ENCODE peak calls at places on chromosomes 11 and 22, in eight cellular contexts. One of them, this sample, is unnamed.

GRCh38 chr22:44037519-44038370 is 13.6 kb downstream of the PARVB start:
- DNase-seq in mesenteric fat pad: no peak
- DNase-seq in AG20443: peak
- DNase-seq in NCI-H460: peak
- DNase-seq in iPS DF 6.9: no peak
- DNase-seq in stimulated activated CD4-positive, alpha-beta T cell treated with anti-CD3 and anti-CD28 coated beads, Interleukin-2, amount 100 ng/mL, for 48 hours: no peak
- DNase-seq in A549: peak
- DNase-seq in CD4-positive, alpha-beta memory T cell: no peak
- DNase-seq in this sample: peak

GRCh38 chr22:23177197-23177596 is 3.1 kb upstream of the BCR start:
- DNase-seq in mesenteric fat pad: no peak
- DNase-seq in AG20443: no peak
- DNase-seq in NCI-H460: no peak
- DNase-seq in iPS DF 6.9: no peak
- DNase-seq in stimulated activated CD4-positive, alpha-beta T cell treated with anti-CD3 and anti-CD28 coated beads, Interleukin-2, amount 100 ng/mL, for 48 hours: no peak
- DNase-seq in A549: no peak
- DNase-seq in CD4-positive, alpha-beta memory T cell: no peak
- DNase-seq in this sample: no peak

GRCh38 chr11:50174189-50174588 is 141.5 kb downstream of the OR4C45 start:
- DNase-seq in mesenteric fat pad: no peak
- DNase-seq in AG20443: no peak
- DNase-seq in NCI-H460: no peak
- DNase-seq in iPS DF 6.9: no peak
- DNase-seq in stimulated activated CD4-positive, alpha-beta T cell treated with anti-CD3 and anti-CD28 coated beads, Interleukin-2, amount 100 ng/mL, for 48 hours: no peak
- DNase-seq in A549: no peak
- DNase-seq in CD4-positive, alpha-beta memory T cell: no peak
- DNase-seq in this sample: no peak

GRCh38 chr11:115939726-115940421 is 435.7 kb upstream of the CADM1 start:
- DNase-seq in mesenteric fat pad: no peak
- DNase-seq in AG20443: no peak
- DNase-seq in NCI-H460: no peak
- DNase-seq in iPS DF 6.9: no peak
- DNase-seq in stimulated activated CD4-positive, alpha-beta T cell treated with anti-CD3 and anti-CD28 coated beads, Interleukin-2, amount 100 ng/mL, for 48 hours: no peak
- DNase-seq in A549: no peak
- DNase-seq in CD4-positive, alpha-beta memory T cell: no peak
- DNase-seq in this sample: no peak

GRCh38 chr11:2700415-2701211 is 819 bp upstream of the KCNQ1OT1 start:
- DNase-seq in mesenteric fat pad: peak
- DNase-seq in AG20443: peak
- DNase-seq in NCI-H460: peak
- DNase-seq in iPS DF 6.9: no peak
- DNase-seq in stimulated activated CD4-positive, alpha-beta T cell treated with anti-CD3 and anti-CD28 coated beads, Interleukin-2, amount 100 ng/mL, for 48 hours: peak
- DNase-seq in A549: peak
- DNase-seq in CD4-positive, alpha-beta memory T cell: no peak
- DNase-seq in this sample: peak

GRCh38 chr11:69411257-69411924 is 70.1 kb upstream of the LINC01488 start:
- DNase-seq in mesenteric fat pad: no peak
- DNase-seq in AG20443: no peak
- DNase-seq in NCI-H460: no peak
- DNase-seq in iPS DF 6.9: no peak
- DNase-seq in stimulated activated CD4-positive, alpha-beta T cell treated with anti-CD3 and anti-CD28 coated beads, Interleukin-2, amount 100 ng/mL, for 48 hours: no peak
- DNase-seq in A549: no peak
- DNase-seq in CD4-positive, alpha-beta memory T cell: no peak
- DNase-seq in this sample: no peak

GRCh38 chr22:37239336-37240239 is 4.5 kb downstream of the RAC2 start:
- DNase-seq in mesenteric fat pad: no peak
- DNase-seq in AG20443: no peak
- DNase-seq in NCI-H460: no peak
- DNase-seq in iPS DF 6.9: no peak
- DNase-seq in stimulated activated CD4-positive, alpha-beta T cell treated with anti-CD3 and anti-CD28 coated beads, Interleukin-2, amount 100 ng/mL, for 48 hours: no peak
- DNase-seq in A549: no peak
- DNase-seq in CD4-positive, alpha-beta memory T cell: no peak
- DNase-seq in this sample: no peak

GRCh38 chr11:72789493-72790131 is 4.2 kb downstream of the STARD10 start:
- DNase-seq in mesenteric fat pad: no peak
- DNase-seq in AG20443: peak
- DNase-seq in NCI-H460: no peak
- DNase-seq in iPS DF 6.9: no peak
- DNase-seq in stimulated activated CD4-positive, alpha-beta T cell treated with anti-CD3 and anti-CD28 coated beads, Interleukin-2, amount 100 ng/mL, for 48 hours: no peak
- DNase-seq in A549: no peak
- DNase-seq in CD4-positive, alpha-beta memory T cell: no peak
- DNase-seq in this sample: no peak

GRCh38 chr11:2086239-2087040 is 52.7 kb downstream of the IGF2 start:
- DNase-seq in mesenteric fat pad: peak
- DNase-seq in AG20443: peak
- DNase-seq in NCI-H460: no peak
- DNase-seq in iPS DF 6.9: no peak
- DNase-seq in stimulated activated CD4-positive, alpha-beta T cell treated with anti-CD3 and anti-CD28 coated beads, Interleukin-2, amount 100 ng/mL, for 48 hours: no peak
- DNase-seq in A549: no peak
- DNase-seq in CD4-positive, alpha-beta memory T cell: no peak
- DNase-seq in this sample: no peak

GRCh38 chr11:1326435-1327063 is 17.1 kb upstream of the TOLLIP start:
- DNase-seq in mesenteric fat pad: no peak
- DNase-seq in AG20443: no peak
- DNase-seq in NCI-H460: no peak
- DNase-seq in iPS DF 6.9: no peak
- DNase-seq in stimulated activated CD4-positive, alpha-beta T cell treated with anti-CD3 and anti-CD28 coated beads, Interleukin-2, amount 100 ng/mL, for 48 hours: no peak
- DNase-seq in A549: no peak
- DNase-seq in CD4-positive, alpha-beta memory T cell: no peak
- DNase-seq in this sample: no peak

GRCh38 chr22:35758394-35758793 is 40.7 kb downstream of the APOL5 start:
- DNase-seq in mesenteric fat pad: no peak
- DNase-seq in AG20443: no peak
- DNase-seq in NCI-H460: no peak
- DNase-seq in iPS DF 6.9: no peak
- DNase-seq in stimulated activated CD4-positive, alpha-beta T cell treated with anti-CD3 and anti-CD28 coated beads, Interleukin-2, amount 100 ng/mL, for 48 hours: no peak
- DNase-seq in A549: no peak
- DNase-seq in CD4-positive, alpha-beta memory T cell: no peak
- DNase-seq in this sample: no peak

GRCh38 chr11:132095230-132096165 is 725.1 kb downstream of the NTM start:
- DNase-seq in mesenteric fat pad: no peak
- DNase-seq in AG20443: peak
- DNase-seq in NCI-H460: no peak
- DNase-seq in iPS DF 6.9: no peak
- DNase-seq in stimulated activated CD4-positive, alpha-beta T cell treated with anti-CD3 and anti-CD28 coated beads, Interleukin-2, amount 100 ng/mL, for 48 hours: no peak
- DNase-seq in A549: no peak
- DNase-seq in CD4-positive, alpha-beta memory T cell: no peak
- DNase-seq in this sample: no peak

GRCh38 chr11:91795139-91795887 is 429.3 kb upstream of the FAT3 start:
- DNase-seq in mesenteric fat pad: no peak
- DNase-seq in AG20443: no peak
- DNase-seq in NCI-H460: no peak
- DNase-seq in iPS DF 6.9: no peak
- DNase-seq in stimulated activated CD4-positive, alpha-beta T cell treated with anti-CD3 and anti-CD28 coated beads, Interleukin-2, amount 100 ng/mL, for 48 hours: no peak
- DNase-seq in A549: no peak
- DNase-seq in CD4-positive, alpha-beta memory T cell: no peak
- DNase-seq in this sample: no peak

GRCh38 chr11:1994121-1994520 is 3.5 kb downstream of the H19 start:
- DNase-seq in mesenteric fat pad: no peak
- DNase-seq in AG20443: no peak
- DNase-seq in NCI-H460: no peak
- DNase-seq in iPS DF 6.9: no peak
- DNase-seq in stimulated activated CD4-positive, alpha-beta T cell treated with anti-CD3 and anti-CD28 coated beads, Interleukin-2, amount 100 ng/mL, for 48 hours: no peak
- DNase-seq in A549: no peak
- DNase-seq in CD4-positive, alpha-beta memory T cell: no peak
- DNase-seq in this sample: no peak

GRCh38 chr22:45400046-45400445 is 13.4 kb downstream of the SMC1B start:
- DNase-seq in mesenteric fat pad: no peak
- DNase-seq in AG20443: no peak
- DNase-seq in NCI-H460: no peak
- DNase-seq in iPS DF 6.9: no peak
- DNase-seq in stimulated activated CD4-positive, alpha-beta T cell treated with anti-CD3 and anti-CD28 coated beads, Interleukin-2, amount 100 ng/mL, for 48 hours: no peak
- DNase-seq in A549: no peak
- DNase-seq in CD4-positive, alpha-beta memory T cell: no peak
- DNase-seq in this sample: no peak

GRCh38 chr11:95455228-95455627 is 224.2 kb upstream of the SESN3 start:
- DNase-seq in mesenteric fat pad: no peak
- DNase-seq in AG20443: no peak
- DNase-seq in NCI-H460: no peak
- DNase-seq in iPS DF 6.9: no peak
- DNase-seq in stimulated activated CD4-positive, alpha-beta T cell treated with anti-CD3 and anti-CD28 coated beads, Interleukin-2, amount 100 ng/mL, for 48 hours: no peak
- DNase-seq in A549: no peak
- DNase-seq in CD4-positive, alpha-beta memory T cell: no peak
- DNase-seq in this sample: no peak

GRCh38 chr11:75797116-75797515 is 17.9 kb upstream of the UVRAG start:
- DNase-seq in mesenteric fat pad: no peak
- DNase-seq in AG20443: no peak
- DNase-seq in NCI-H460: no peak
- DNase-seq in iPS DF 6.9: no peak
- DNase-seq in stimulated activated CD4-positive, alpha-beta T cell treated with anti-CD3 and anti-CD28 coated beads, Interleukin-2, amount 100 ng/mL, for 48 hours: no peak
- DNase-seq in A549: no peak
- DNase-seq in CD4-positive, alpha-beta memory T cell: no peak
- DNase-seq in this sample: no peak

GRCh38 chr22:37604875-37605274 is 3.8 kb upstream of the GGA1 start:
- DNase-seq in mesenteric fat pad: no peak
- DNase-seq in AG20443: no peak
- DNase-seq in NCI-H460: no peak
- DNase-seq in iPS DF 6.9: no peak
- DNase-seq in stimulated activated CD4-positive, alpha-beta T cell treated with anti-CD3 and anti-CD28 coated beads, Interleukin-2, amount 100 ng/mL, for 48 hours: no peak
- DNase-seq in A549: no peak
- DNase-seq in CD4-positive, alpha-beta memory T cell: peak
- DNase-seq in this sample: no peak

GRCh38 chr11:66337103-66337899 is 1.1 kb upstream of the RIN1 start:
- DNase-seq in mesenteric fat pad: no peak
- DNase-seq in AG20443: no peak
- DNase-seq in NCI-H460: no peak
- DNase-seq in iPS DF 6.9: no peak
- DNase-seq in stimulated activated CD4-positive, alpha-beta T cell treated with anti-CD3 and anti-CD28 coated beads, Interleukin-2, amount 100 ng/mL, for 48 hours: no peak
- DNase-seq in A549: no peak
- DNase-seq in CD4-positive, alpha-beta memory T cell: no peak
- DNase-seq in this sample: no peak

GRCh38 chr11:61888043-61888442 is 3.3 kb downstream of the FADS3 start:
- DNase-seq in mesenteric fat pad: no peak
- DNase-seq in AG20443: peak
- DNase-seq in NCI-H460: no peak
- DNase-seq in iPS DF 6.9: no peak
- DNase-seq in stimulated activated CD4-positive, alpha-beta T cell treated with anti-CD3 and anti-CD28 coated beads, Interleukin-2, amount 100 ng/mL, for 48 hours: no peak
- DNase-seq in A549: no peak
- DNase-seq in CD4-positive, alpha-beta memory T cell: no peak
- DNase-seq in this sample: peak

GRCh38 chr22:41911292-41911611 is 3.6 kb downstream of the SHISA8 start:
- DNase-seq in mesenteric fat pad: no peak
- DNase-seq in AG20443: no peak
- DNase-seq in NCI-H460: no peak
- DNase-seq in iPS DF 6.9: no peak
- DNase-seq in stimulated activated CD4-positive, alpha-beta T cell treated with anti-CD3 and anti-CD28 coated beads, Interleukin-2, amount 100 ng/mL, for 48 hours: no peak
- DNase-seq in A549: no peak
- DNase-seq in CD4-positive, alpha-beta memory T cell: no peak
- DNase-seq in this sample: no peak

GRCh38 chr11:6663794-6664478 is 8.3 kb upstream of the DCHS1 start:
- DNase-seq in mesenteric fat pad: no peak
- DNase-seq in AG20443: no peak
- DNase-seq in NCI-H460: no peak
- DNase-seq in iPS DF 6.9: no peak
- DNase-seq in stimulated activated CD4-positive, alpha-beta T cell treated with anti-CD3 and anti-CD28 coated beads, Interleukin-2, amount 100 ng/mL, for 48 hours: no peak
- DNase-seq in A549: no peak
- DNase-seq in CD4-positive, alpha-beta memory T cell: no peak
- DNase-seq in this sample: no peak

GRCh38 chr11:55726715-55727324 is 46.4 kb upstream of the OR5D13 start:
- DNase-seq in mesenteric fat pad: no peak
- DNase-seq in AG20443: no peak
- DNase-seq in NCI-H460: no peak
- DNase-seq in iPS DF 6.9: no peak
- DNase-seq in stimulated activated CD4-positive, alpha-beta T cell treated with anti-CD3 and anti-CD28 coated beads, Interleukin-2, amount 100 ng/mL, for 48 hours: no peak
- DNase-seq in A549: no peak
- DNase-seq in CD4-positive, alpha-beta memory T cell: no peak
- DNase-seq in this sample: no peak

GRCh38 chr11:100903284-100903683 is 216.2 kb downstream of the ARHGAP42 start:
- DNase-seq in mesenteric fat pad: no peak
- DNase-seq in AG20443: peak
- DNase-seq in NCI-H460: no peak
- DNase-seq in iPS DF 6.9: no peak
- DNase-seq in stimulated activated CD4-positive, alpha-beta T cell treated with anti-CD3 and anti-CD28 coated beads, Interleukin-2, amount 100 ng/mL, for 48 hours: no peak
- DNase-seq in A549: no peak
- DNase-seq in CD4-positive, alpha-beta memory T cell: no peak
- DNase-seq in this sample: no peak

GRCh38 chr11:14124345-14124744 is 161.8 kb downstream of the SPON1 start:
- DNase-seq in mesenteric fat pad: no peak
- DNase-seq in AG20443: peak
- DNase-seq in NCI-H460: no peak
- DNase-seq in iPS DF 6.9: no peak
- DNase-seq in stimulated activated CD4-positive, alpha-beta T cell treated with anti-CD3 and anti-CD28 coated beads, Interleukin-2, amount 100 ng/mL, for 48 hours: no peak
- DNase-seq in A549: no peak
- DNase-seq in CD4-positive, alpha-beta memory T cell: no peak
- DNase-seq in this sample: no peak

GRCh38 chr11:103633037-103633788 is 403.2 kb upstream of the DDI1 start:
- DNase-seq in mesenteric fat pad: no peak
- DNase-seq in AG20443: peak
- DNase-seq in NCI-H460: no peak
- DNase-seq in iPS DF 6.9: peak
- DNase-seq in stimulated activated CD4-positive, alpha-beta T cell treated with anti-CD3 and anti-CD28 coated beads, Interleukin-2, amount 100 ng/mL, for 48 hours: no peak
- DNase-seq in A549: no peak
- DNase-seq in CD4-positive, alpha-beta memory T cell: no peak
- DNase-seq in this sample: peak

GRCh38 chr11:83827940-83828554 is 541.9 kb upstream of the CCDC90B start:
- DNase-seq in mesenteric fat pad: no peak
- DNase-seq in AG20443: peak
- DNase-seq in NCI-H460: peak
- DNase-seq in iPS DF 6.9: no peak
- DNase-seq in stimulated activated CD4-positive, alpha-beta T cell treated with anti-CD3 and anti-CD28 coated beads, Interleukin-2, amount 100 ng/mL, for 48 hours: no peak
- DNase-seq in A549: peak
- DNase-seq in CD4-positive, alpha-beta memory T cell: no peak
- DNase-seq in this sample: peak

GRCh38 chr11:35097814-35098213 is 41.2 kb upstream of the CD44 start:
- DNase-seq in mesenteric fat pad: no peak
- DNase-seq in AG20443: no peak
- DNase-seq in NCI-H460: no peak
- DNase-seq in iPS DF 6.9: no peak
- DNase-seq in stimulated activated CD4-positive, alpha-beta T cell treated with anti-CD3 and anti-CD28 coated beads, Interleukin-2, amount 100 ng/mL, for 48 hours: no peak
- DNase-seq in A549: no peak
- DNase-seq in CD4-positive, alpha-beta memory T cell: no peak
- DNase-seq in this sample: no peak

GRCh38 chr11:1202154-1202775 is 20.6 kb upstream of the MUC5B start:
- DNase-seq in mesenteric fat pad: peak
- DNase-seq in AG20443: peak
- DNase-seq in NCI-H460: no peak
- DNase-seq in iPS DF 6.9: no peak
- DNase-seq in stimulated activated CD4-positive, alpha-beta T cell treated with anti-CD3 and anti-CD28 coated beads, Interleukin-2, amount 100 ng/mL, for 48 hours: peak
- DNase-seq in A549: no peak
- DNase-seq in CD4-positive, alpha-beta memory T cell: no peak
- DNase-seq in this sample: no peak

GRCh38 chr11:121416909-121417567 is 35.1 kb upstream of the SORL1 start:
- DNase-seq in mesenteric fat pad: peak
- DNase-seq in AG20443: peak
- DNase-seq in NCI-H460: no peak
- DNase-seq in iPS DF 6.9: no peak
- DNase-seq in stimulated activated CD4-positive, alpha-beta T cell treated with anti-CD3 and anti-CD28 coated beads, Interleukin-2, amount 100 ng/mL, for 48 hours: peak
- DNase-seq in A549: no peak
- DNase-seq in CD4-positive, alpha-beta memory T cell: peak
- DNase-seq in this sample: peak

GRCh38 chr11:10943968-10944367 is 86.1 kb upstream of the ZBED5 start:
- DNase-seq in mesenteric fat pad: no peak
- DNase-seq in AG20443: no peak
- DNase-seq in NCI-H460: no peak
- DNase-seq in iPS DF 6.9: no peak
- DNase-seq in stimulated activated CD4-positive, alpha-beta T cell treated with anti-CD3 and anti-CD28 coated beads, Interleukin-2, amount 100 ng/mL, for 48 hours: no peak
- DNase-seq in A549: no peak
- DNase-seq in CD4-positive, alpha-beta memory T cell: no peak
- DNase-seq in this sample: no peak

This sample was measured in endothelial cell of umbilical vein.